ENCODE peak calls at places on chromosome 16, in eight cellular contexts. One of them, this sample, is unnamed.

GRCh38 chr16:85923153-85924021 is 24.4 kb downstream of the IRF8 start:
- DNase-seq in AG04450: peak; percentile 38
- DNase-seq in mammary epithelial cell: no peak
- DNase-seq in fibroblast of lung: peak; percentile 51
- DNase-seq in lower lobe of right lung: no peak
- DNase-seq in GM23338: no peak
- DNase-seq in endothelial cell of umbilical vein: no peak
- DNase-seq in IMR-90: peak; percentile 59
- DNase-seq in this sample: no peak

GRCh38 chr16:2271848-2272461 is 4.0 kb upstream of the RNPS1 start:
- DNase-seq in AG04450: no peak
- DNase-seq in mammary epithelial cell: no peak
- DNase-seq in fibroblast of lung: no peak
- DNase-seq in lower lobe of right lung: no peak
- DNase-seq in GM23338: no peak
- DNase-seq in endothelial cell of umbilical vein: no peak
- DNase-seq in IMR-90: no peak
- DNase-seq in this sample: no peak

GRCh38 chr16:68776821-68777485 is 39.9 kb downstream of the CDH1 start:
- DNase-seq in AG04450: no peak
- DNase-seq in mammary epithelial cell: peak; percentile 56
- DNase-seq in fibroblast of lung: no peak
- DNase-seq in lower lobe of right lung: no peak
- DNase-seq in GM23338: no peak
- DNase-seq in endothelial cell of umbilical vein: no peak
- DNase-seq in IMR-90: no peak
- DNase-seq in this sample: no peak

GRCh38 chr16:58578642-58579041 is 51.0 kb downstream of the CNOT1 start:
- DNase-seq in AG04450: no peak
- DNase-seq in mammary epithelial cell: no peak
- DNase-seq in fibroblast of lung: no peak
- DNase-seq in lower lobe of right lung: no peak
- DNase-seq in GM23338: no peak
- DNase-seq in endothelial cell of umbilical vein: no peak
- DNase-seq in IMR-90: no peak
- DNase-seq in this sample: peak; percentile 16

GRCh38 chr16:69187387-69187890 is 475 bp downstream of the SNTB2 start:
- DNase-seq in AG04450: no peak
- DNase-seq in mammary epithelial cell: peak; percentile 40
- DNase-seq in fibroblast of lung: no peak
- DNase-seq in lower lobe of right lung: peak; percentile 79
- DNase-seq in GM23338: peak; percentile 60
- DNase-seq in endothelial cell of umbilical vein: peak; percentile 60
- DNase-seq in IMR-90: no peak
- DNase-seq in this sample: peak; percentile 20

GRCh38 chr16:86722970-86723369 is 144.6 kb downstream of the FOXL1 start:
- DNase-seq in AG04450: no peak
- DNase-seq in mammary epithelial cell: peak; percentile 17
- DNase-seq in fibroblast of lung: peak; percentile 83
- DNase-seq in lower lobe of right lung: no peak
- DNase-seq in GM23338: no peak
- DNase-seq in endothelial cell of umbilical vein: no peak
- DNase-seq in IMR-90: peak; percentile 50
- DNase-seq in this sample: no peak

GRCh38 chr16:10078541-10078949 is 103.7 kb downstream of the GRIN2A start:
- DNase-seq in AG04450: no peak
- DNase-seq in mammary epithelial cell: no peak
- DNase-seq in fibroblast of lung: no peak
- DNase-seq in lower lobe of right lung: no peak
- DNase-seq in GM23338: peak; percentile 80
- DNase-seq in endothelial cell of umbilical vein: no peak
- DNase-seq in IMR-90: no peak
- DNase-seq in this sample: no peak

GRCh38 chr16:57091200-57091989 is 988 bp upstream of the CPNE2 start:
- DNase-seq in AG04450: no peak
- DNase-seq in mammary epithelial cell: peak; percentile 47
- DNase-seq in fibroblast of lung: peak; percentile 19
- DNase-seq in lower lobe of right lung: peak; percentile 83
- DNase-seq in GM23338: peak; percentile 77
- DNase-seq in endothelial cell of umbilical vein: peak; percentile 40
- DNase-seq in IMR-90: peak; percentile 53
- DNase-seq in this sample: peak; percentile 41

GRCh38 chr16:70701596-70701995 is 15.7 kb upstream of the MTSS2 start:
- DNase-seq in AG04450: no peak
- DNase-seq in mammary epithelial cell: no peak
- DNase-seq in fibroblast of lung: no peak
- DNase-seq in lower lobe of right lung: no peak
- DNase-seq in GM23338: no peak
- DNase-seq in endothelial cell of umbilical vein: no peak
- DNase-seq in IMR-90: no peak
- DNase-seq in this sample: no peak

GRCh38 chr16:57039148-57039812 is 49.9 kb downstream of the NLRC5 start:
- DNase-seq in AG04450: peak; percentile 49
- DNase-seq in mammary epithelial cell: no peak
- DNase-seq in fibroblast of lung: peak; percentile 77
- DNase-seq in lower lobe of right lung: peak; percentile 62
- DNase-seq in GM23338: no peak
- DNase-seq in endothelial cell of umbilical vein: peak; percentile 23
- DNase-seq in IMR-90: peak; percentile 81
- DNase-seq in this sample: no peak

GRCh38 chr16:27198451-27199234 is 4.7 kb upstream of the KDM8 start:
- DNase-seq in AG04450: no peak
- DNase-seq in mammary epithelial cell: no peak
- DNase-seq in fibroblast of lung: no peak
- DNase-seq in lower lobe of right lung: no peak
- DNase-seq in GM23338: no peak
- DNase-seq in endothelial cell of umbilical vein: no peak
- DNase-seq in IMR-90: no peak
- DNase-seq in this sample: no peak

GRCh38 chr16:67723151-67723915 is 4.2 kb upstream of the GFOD2 start:
- DNase-seq in AG04450: peak; percentile 18
- DNase-seq in mammary epithelial cell: peak; percentile 94
- DNase-seq in fibroblast of lung: no peak
- DNase-seq in lower lobe of right lung: no peak
- DNase-seq in GM23338: no peak
- DNase-seq in endothelial cell of umbilical vein: no peak
- DNase-seq in IMR-90: peak; percentile 75
- DNase-seq in this sample: peak; percentile 83

GRCh38 chr16:87982491-87983415 is 31.5 kb downstream of the BANP start:
- DNase-seq in AG04450: no peak
- DNase-seq in mammary epithelial cell: no peak
- DNase-seq in fibroblast of lung: no peak
- DNase-seq in lower lobe of right lung: no peak
- DNase-seq in GM23338: no peak
- DNase-seq in endothelial cell of umbilical vein: no peak
- DNase-seq in IMR-90: no peak
- DNase-seq in this sample: no peak

GRCh38 chr16:72783716-72784320 is 264.1 kb downstream of the ZFHX3 start:
- DNase-seq in AG04450: no peak
- DNase-seq in mammary epithelial cell: no peak
- DNase-seq in fibroblast of lung: peak; percentile 28
- DNase-seq in lower lobe of right lung: no peak
- DNase-seq in GM23338: no peak
- DNase-seq in endothelial cell of umbilical vein: no peak
- DNase-seq in IMR-90: peak; percentile 68
- DNase-seq in this sample: peak; percentile 11

GRCh38 chr16:87457724-87458423 is 35.0 kb downstream of the ZCCHC14 start:
- DNase-seq in AG04450: peak; percentile 96
- DNase-seq in mammary epithelial cell: peak; percentile 98
- DNase-seq in fibroblast of lung: peak; percentile 92
- DNase-seq in lower lobe of right lung: no peak
- DNase-seq in GM23338: no peak
- DNase-seq in endothelial cell of umbilical vein: peak; percentile 80
- DNase-seq in IMR-90: peak; percentile 99
- DNase-seq in this sample: peak; percentile 89

GRCh38 chr16:89707695-89708094 is 6.2 kb upstream of the SPATA2L start:
- DNase-seq in AG04450: no peak
- DNase-seq in mammary epithelial cell: no peak
- DNase-seq in fibroblast of lung: no peak
- DNase-seq in lower lobe of right lung: no peak
- DNase-seq in GM23338: no peak
- DNase-seq in endothelial cell of umbilical vein: no peak
- DNase-seq in IMR-90: no peak
- DNase-seq in this sample: no peak

GRCh38 chr16:13110124-13110796 is 208.9 kb downstream of the SHISA9 start:
- DNase-seq in AG04450: no peak
- DNase-seq in mammary epithelial cell: peak; percentile 98
- DNase-seq in fibroblast of lung: no peak
- DNase-seq in lower lobe of right lung: no peak
- DNase-seq in GM23338: peak; percentile 86
- DNase-seq in endothelial cell of umbilical vein: no peak
- DNase-seq in IMR-90: no peak
- DNase-seq in this sample: peak; percentile 3

GRCh38 chr16:80084614-80085013 is 456.2 kb upstream of the DYNLRB2 start:
- DNase-seq in AG04450: no peak
- DNase-seq in mammary epithelial cell: peak; percentile 57
- DNase-seq in fibroblast of lung: peak; percentile 71
- DNase-seq in lower lobe of right lung: no peak
- DNase-seq in GM23338: peak; percentile 85
- DNase-seq in endothelial cell of umbilical vein: no peak
- DNase-seq in IMR-90: no peak
- DNase-seq in this sample: peak; percentile 77

GRCh38 chr16:89123001-89123830 is 29.6 kb downstream of the ACSF3 start:
- DNase-seq in AG04450: no peak
- DNase-seq in mammary epithelial cell: peak; percentile 9
- DNase-seq in fibroblast of lung: no peak
- DNase-seq in lower lobe of right lung: peak; percentile 24
- DNase-seq in GM23338: no peak
- DNase-seq in endothelial cell of umbilical vein: no peak
- DNase-seq in IMR-90: no peak
- DNase-seq in this sample: peak; percentile 23

GRCh38 chr16:82755570-82756282 is 129.0 kb downstream of the CDH13 start:
- DNase-seq in AG04450: no peak
- DNase-seq in mammary epithelial cell: no peak
- DNase-seq in fibroblast of lung: peak; percentile 27
- DNase-seq in lower lobe of right lung: no peak
- DNase-seq in GM23338: peak; percentile 40
- DNase-seq in endothelial cell of umbilical vein: no peak
- DNase-seq in IMR-90: no peak
- DNase-seq in this sample: no peak

GRCh38 chr16:5041604-5042133 is 7.9 kb upstream of the NAGPA start:
- DNase-seq in AG04450: no peak
- DNase-seq in mammary epithelial cell: peak; percentile 79
- DNase-seq in fibroblast of lung: no peak
- DNase-seq in lower lobe of right lung: peak; percentile 9
- DNase-seq in GM23338: no peak
- DNase-seq in endothelial cell of umbilical vein: no peak
- DNase-seq in IMR-90: peak; percentile 83
- DNase-seq in this sample: peak; percentile 81

GRCh38 chr16:88315543-88316105 is 67.1 kb upstream of the ZNF469 start:
- DNase-seq in AG04450: no peak
- DNase-seq in mammary epithelial cell: no peak
- DNase-seq in fibroblast of lung: peak; percentile 62
- DNase-seq in lower lobe of right lung: no peak
- DNase-seq in GM23338: no peak
- DNase-seq in endothelial cell of umbilical vein: peak; percentile 82
- DNase-seq in IMR-90: peak; percentile 77
- DNase-seq in this sample: peak; percentile 51

GRCh38 chr16:732936-733335 is 6.0 kb downstream of the HAGHL start:
- DNase-seq in AG04450: no peak
- DNase-seq in mammary epithelial cell: no peak
- DNase-seq in fibroblast of lung: no peak
- DNase-seq in lower lobe of right lung: no peak
- DNase-seq in GM23338: peak; percentile 65
- DNase-seq in endothelial cell of umbilical vein: no peak
- DNase-seq in IMR-90: peak; percentile 21
- DNase-seq in this sample: peak; percentile 50
- TF ChIP-seq CTCF in AG04450: no peak
- TF ChIP-seq CTCF in mammary epithelial cell: no peak
- TF ChIP-seq CTCF in fibroblast of lung: no peak
- TF ChIP-seq CTCF in lower lobe of right lung: no peak
- TF ChIP-seq CTCF in GM23338: peak; percentile 42
- TF ChIP-seq CTCF in endothelial cell of umbilical vein: no peak
- TF ChIP-seq CTCF in IMR-90: no peak
- TF ChIP-seq CTCF in this sample: no peak

GRCh38 chr16:53821487-53821886 is 117.5 kb downstream of the FTO start:
- DNase-seq in AG04450: no peak
- DNase-seq in mammary epithelial cell: peak; percentile 65
- DNase-seq in fibroblast of lung: no peak
- DNase-seq in lower lobe of right lung: no peak
- DNase-seq in GM23338: no peak
- DNase-seq in endothelial cell of umbilical vein: no peak
- DNase-seq in IMR-90: peak; percentile 42
- DNase-seq in this sample: peak; percentile 88
- H3K4me3 ChIP-seq in AG04450: no peak overlapping the region
- H3K4me3 ChIP-seq in mammary epithelial cell: no peak overlapping the region
- H3K4me3 ChIP-seq in fibroblast of lung: no peak overlapping the region
- H3K4me3 ChIP-seq in lower lobe of right lung: no peak overlapping the region
- H3K4me3 ChIP-seq in GM23338: no peak overlapping the region
- H3K4me3 ChIP-seq in endothelial cell of umbilical vein: no peak overlapping the region
- H3K4me3 ChIP-seq in IMR-90: peak overlapping the region; percentile 10
- H3K4me3 ChIP-seq in this sample: no peak overlapping the region

GRCh38 chr16:1079786-1080525 is 7.4 kb downstream of the SSTR5 start:
- DNase-seq in AG04450: no peak
- DNase-seq in mammary epithelial cell: no peak
- DNase-seq in fibroblast of lung: no peak
- DNase-seq in lower lobe of right lung: no peak
- DNase-seq in GM23338: no peak
- DNase-seq in endothelial cell of umbilical vein: no peak
- DNase-seq in IMR-90: no peak
- DNase-seq in this sample: no peak
- H3K27me3 ChIP-seq in AG04450: peaks cover 15% of the 10 kb centered on the region
- H3K27me3 ChIP-seq in mammary epithelial cell: peaks cover 3% of the 10 kb centered on the region
- H3K27me3 ChIP-seq in fibroblast of lung: no peaks in the 10 kb centered on the region
- H3K27me3 ChIP-seq in lower lobe of right lung: peaks cover 69% of the 10 kb centered on the region
- H3K27me3 ChIP-seq in GM23338: no peaks in the 10 kb centered on the region
- H3K27me3 ChIP-seq in endothelial cell of umbilical vein: no peaks in the 10 kb centered on the region
- H3K27me3 ChIP-seq in IMR-90: peaks cover 37% of the 10 kb centered on the region
- H3K27me3 ChIP-seq in this sample: no peaks in the 10 kb centered on the region

GRCh38 chr16:48538746-48539484 is 71.1 kb downstream of the N4BP1 start:
- DNase-seq in AG04450: no peak
- DNase-seq in mammary epithelial cell: no peak
- DNase-seq in fibroblast of lung: no peak
- DNase-seq in lower lobe of right lung: peak; percentile 45
- DNase-seq in GM23338: peak; percentile 45
- DNase-seq in endothelial cell of umbilical vein: no peak
- DNase-seq in IMR-90: no peak
- DNase-seq in this sample: no peak
- TF ChIP-seq CTCF in AG04450: peak; percentile 46
- TF ChIP-seq CTCF in mammary epithelial cell: peak; percentile 40
- TF ChIP-seq CTCF in fibroblast of lung: peak; percentile 39
- TF ChIP-seq CTCF in lower lobe of right lung: no peak
- TF ChIP-seq CTCF in GM23338: peak; percentile 43
- TF ChIP-seq CTCF in endothelial cell of umbilical vein: peak; percentile 47
- TF ChIP-seq CTCF in IMR-90: peak; percentile 39
- TF ChIP-seq CTCF in this sample: peak; percentile 63

This sample was measured in bronchial epithelial cell.